ENCODE peak calls at places on chromosomes 7 and 10, in five cellular contexts. One of them, this sample, is unnamed.

GRCh38 chr10:97426776-97427570 is 982 bp downstream of the PGAM1 start:
- DNase-seq in brain microvascular endothelial cell: peak; percentile 28
- DNase-seq in HL-60: no peak
- DNase-seq in right cardiac atrium: no peak
- DNase-seq in colonic mucosa: peak; percentile 39
- DNase-seq in this sample: no peak

GRCh38 chr10:100567249-100567648 is 31.5 kb downstream of the HIF1AN start:
- DNase-seq in brain microvascular endothelial cell: no peak
- DNase-seq in HL-60: no peak
- DNase-seq in right cardiac atrium: no peak
- DNase-seq in colonic mucosa: no peak
- DNase-seq in this sample: no peak

GRCh38 chr7:113197274-113197673 is 78.9 kb upstream of the SMIM30 start:
- DNase-seq in brain microvascular endothelial cell: peak; percentile 67
- DNase-seq in HL-60: no peak
- DNase-seq in right cardiac atrium: no peak
- DNase-seq in colonic mucosa: no peak
- DNase-seq in this sample: no peak

GRCh38 chr7:154928136-154929005 is 74.6 kb downstream of the PAXIP1 start:
- DNase-seq in brain microvascular endothelial cell: peak; percentile 60
- DNase-seq in HL-60: peak; percentile 70
- DNase-seq in right cardiac atrium: no peak
- DNase-seq in colonic mucosa: peak; percentile 40
- DNase-seq in this sample: peak; percentile 62

GRCh38 chr7:52917982-52918578 is 117.4 kb upstream of the POM121L12 start:
- DNase-seq in brain microvascular endothelial cell: no peak
- DNase-seq in HL-60: no peak
- DNase-seq in right cardiac atrium: no peak
- DNase-seq in colonic mucosa: no peak
- DNase-seq in this sample: no peak

GRCh38 chr7:68362745-68363518 is 1235.3 kb upstream of the AUTS2 start:
- DNase-seq in brain microvascular endothelial cell: no peak
- DNase-seq in HL-60: no peak
- DNase-seq in right cardiac atrium: no peak
- DNase-seq in colonic mucosa: no peak
- DNase-seq in this sample: no peak

GRCh38 chr7:139845443-139845805 is 16.4 kb downstream of the TBXAS1 start:
- DNase-seq in brain microvascular endothelial cell: no peak
- DNase-seq in HL-60: no peak
- DNase-seq in right cardiac atrium: no peak
- DNase-seq in colonic mucosa: no peak
- DNase-seq in this sample: no peak

GRCh38 chr10:73908853-73909611 is 1.9 kb upstream of the PLAU start:
- DNase-seq in brain microvascular endothelial cell: peak; percentile 93
- DNase-seq in HL-60: peak; percentile 93
- DNase-seq in right cardiac atrium: no peak
- DNase-seq in colonic mucosa: peak; percentile 40
- DNase-seq in this sample: peak; percentile 72

GRCh38 chr10:29482591-29483421 is 152.0 kb downstream of the SVIL start:
- DNase-seq in brain microvascular endothelial cell: peak; percentile 91
- DNase-seq in HL-60: no peak
- DNase-seq in right cardiac atrium: no peak
- DNase-seq in colonic mucosa: no peak
- DNase-seq in this sample: peak; percentile 74

GRCh38 chr10:113552723-113553122 is at the start of gene HABP2:
- DNase-seq in brain microvascular endothelial cell: no peak
- DNase-seq in HL-60: no peak
- DNase-seq in right cardiac atrium: no peak
- DNase-seq in colonic mucosa: no peak
- DNase-seq in this sample: no peak

GRCh38 chr10:129658673-129659072 is 191.6 kb downstream of the MGMT start:
- DNase-seq in brain microvascular endothelial cell: no peak
- DNase-seq in HL-60: no peak
- DNase-seq in right cardiac atrium: no peak
- DNase-seq in colonic mucosa: no peak
- DNase-seq in this sample: no peak

GRCh38 chr10:30701471-30702173 is 72.1 kb upstream of the LYZL2 start:
- DNase-seq in brain microvascular endothelial cell: peak; percentile 85
- DNase-seq in HL-60: no peak
- DNase-seq in right cardiac atrium: no peak
- DNase-seq in colonic mucosa: peak; percentile 29
- DNase-seq in this sample: peak; percentile 82

GRCh38 chr10:90947025-90947960 is 26.4 kb upstream of the ANKRD1 start:
- DNase-seq in brain microvascular endothelial cell: peak; percentile 52
- DNase-seq in HL-60: no peak
- DNase-seq in right cardiac atrium: no peak
- DNase-seq in colonic mucosa: no peak
- DNase-seq in this sample: peak; percentile 34

GRCh38 chr7:86978804-86979506 is 80.5 kb downstream of the ELAPOR2 start:
- DNase-seq in brain microvascular endothelial cell: no peak
- DNase-seq in HL-60: no peak
- DNase-seq in right cardiac atrium: no peak
- DNase-seq in colonic mucosa: no peak
- DNase-seq in this sample: no peak

GRCh38 chr7:112723416-112723815 is 66.8 kb downstream of the TMEM168 start:
- DNase-seq in brain microvascular endothelial cell: peak; percentile 39
- DNase-seq in HL-60: no peak
- DNase-seq in right cardiac atrium: no peak
- DNase-seq in colonic mucosa: no peak
- DNase-seq in this sample: no peak

GRCh38 chr10:90589825-90590224 is 268.0 kb downstream of the HTR7 start:
- DNase-seq in brain microvascular endothelial cell: no peak
- DNase-seq in HL-60: no peak
- DNase-seq in right cardiac atrium: no peak
- DNase-seq in colonic mucosa: no peak
- DNase-seq in this sample: no peak

GRCh38 chr7:151137841-151138540 is 29.5 kb downstream of the GBX1 start:
- DNase-seq in brain microvascular endothelial cell: no peak
- DNase-seq in HL-60: no peak
- DNase-seq in right cardiac atrium: peak; percentile 66
- DNase-seq in colonic mucosa: no peak
- DNase-seq in this sample: no peak

GRCh38 chr10:80159166-80159888 is 26.8 kb downstream of the PLAC9 start:
- DNase-seq in brain microvascular endothelial cell: no peak
- DNase-seq in HL-60: no peak
- DNase-seq in right cardiac atrium: no peak
- DNase-seq in colonic mucosa: no peak
- DNase-seq in this sample: no peak

GRCh38 chr10:77821551-77821950 is 105.0 kb downstream of the DLG5 start:
- DNase-seq in brain microvascular endothelial cell: no peak
- DNase-seq in HL-60: no peak
- DNase-seq in right cardiac atrium: peak; percentile 62
- DNase-seq in colonic mucosa: no peak
- DNase-seq in this sample: no peak

GRCh38 chr7:140060788-140061606 is 1.8 kb downstream of the PARP12 start:
- DNase-seq in brain microvascular endothelial cell: peak; percentile 53
- DNase-seq in HL-60: no peak
- DNase-seq in right cardiac atrium: peak; percentile 84
- DNase-seq in colonic mucosa: peak; percentile 53
- DNase-seq in this sample: no peak

GRCh38 chr7:134547738-134548054 is 1.2 kb upstream of the AKR1B15 start:
- DNase-seq in brain microvascular endothelial cell: peak; percentile 65
- DNase-seq in HL-60: no peak
- DNase-seq in right cardiac atrium: peak; percentile 88
- DNase-seq in colonic mucosa: no peak
- DNase-seq in this sample: no peak

GRCh38 chr10:53846809-53847208 is 954.2 kb downstream of the PCDH15 start:
- DNase-seq in brain microvascular endothelial cell: no peak
- DNase-seq in HL-60: no peak
- DNase-seq in right cardiac atrium: no peak
- DNase-seq in colonic mucosa: no peak
- DNase-seq in this sample: no peak

GRCh38 chr7:351256-351655 is 61.3 kb downstream of the FOXL3 start:
- DNase-seq in brain microvascular endothelial cell: no peak
- DNase-seq in HL-60: no peak
- DNase-seq in right cardiac atrium: peak; percentile 41
- DNase-seq in colonic mucosa: no peak
- DNase-seq in this sample: peak; percentile 88

GRCh38 chr10:124119933-124120332 is 26.5 kb upstream of the CHST15 start:
- DNase-seq in brain microvascular endothelial cell: no peak
- DNase-seq in HL-60: no peak
- DNase-seq in right cardiac atrium: peak; percentile 91
- DNase-seq in colonic mucosa: no peak
- DNase-seq in this sample: no peak